ENCODE peak calls at places on chromosomes 6 and 20, in nine cellular contexts. One of them, this sample, is unnamed.

GRCh38 chr6:20252311-20252710 is 40.0 kb upstream of the MBOAT1 start:
- DNase-seq in cardiac fibroblast: no peak
- DNase-seq in WTC11: no peak
- DNase-seq in mammary epithelial cell: no peak
- DNase-seq in brain microvascular endothelial cell: no peak
- DNase-seq in neural crest cell: no peak
- DNase-seq in hepatocyte: no peak
- DNase-seq in CD8-positive, alpha-beta T cell: no peak
- DNase-seq in GM13977: no peak
- DNase-seq in this sample: no peak

GRCh38 chr6:52233975-52234823 is 10.1 kb downstream of the IL17F start:
- DNase-seq in brain microvascular endothelial cell: peak; percentile 69
- DNase-seq in cardiac fibroblast: peak; percentile 52
- DNase-seq in hepatocyte: peak; percentile 79
- DNase-seq in CD8-positive, alpha-beta T cell: no peak
- DNase-seq in mammary epithelial cell: peak; percentile 75
- DNase-seq in neural crest cell: peak; percentile 29
- DNase-seq in GM13977: peak; percentile 49
- DNase-seq in WTC11: peak; percentile 50
- DNase-seq in this sample: peak; percentile 81

GRCh38 chr6:35014786-35015185 is 125.7 kb downstream of the ANKS1A start:
- DNase-seq in brain microvascular endothelial cell: no peak
- DNase-seq in neural crest cell: no peak
- DNase-seq in cardiac fibroblast: peak; percentile 64
- DNase-seq in GM13977: no peak
- DNase-seq in CD8-positive, alpha-beta T cell: no peak
- DNase-seq in WTC11: no peak
- DNase-seq in hepatocyte: no peak
- DNase-seq in mammary epithelial cell: peak; percentile 80
- DNase-seq in this sample: peak; percentile 61

GRCh38 chr6:18264338-18265098 is at the start of gene DEK:
- DNase-seq in mammary epithelial cell: peak; percentile 74
- DNase-seq in CD8-positive, alpha-beta T cell: peak; percentile 85
- DNase-seq in hepatocyte: peak; percentile 93
- DNase-seq in cardiac fibroblast: peak; percentile 83
- DNase-seq in GM13977: peak; percentile 84
- DNase-seq in neural crest cell: peak; percentile 76
- DNase-seq in WTC11: peak; percentile 87
- DNase-seq in brain microvascular endothelial cell: peak; percentile 74
- DNase-seq in this sample: peak; percentile 78

GRCh38 chr6:53926505-53926904 is 131.7 kb downstream of the LRRC1 start:
- DNase-seq in hepatocyte: no peak
- DNase-seq in mammary epithelial cell: peak; percentile 40
- DNase-seq in neural crest cell: no peak
- DNase-seq in GM13977: no peak
- DNase-seq in brain microvascular endothelial cell: peak; percentile 53
- DNase-seq in CD8-positive, alpha-beta T cell: no peak
- DNase-seq in cardiac fibroblast: peak; percentile 69
- DNase-seq in WTC11: no peak
- DNase-seq in this sample: peak; percentile 33

GRCh38 chr6:63804381-63804956 is 168.9 kb downstream of the PHF3 start:
- DNase-seq in cardiac fibroblast: peak; percentile 97
- DNase-seq in WTC11: no peak
- DNase-seq in hepatocyte: no peak
- DNase-seq in brain microvascular endothelial cell: peak; percentile 90
- DNase-seq in mammary epithelial cell: peak; percentile 86
- DNase-seq in CD8-positive, alpha-beta T cell: no peak
- DNase-seq in GM13977: no peak
- DNase-seq in neural crest cell: no peak
- DNase-seq in this sample: peak; percentile 88

GRCh38 chr20:38275815-38276550 is 15.4 kb upstream of the KIAA1755 start:
- DNase-seq in cardiac fibroblast: peak; percentile 96
- DNase-seq in mammary epithelial cell: peak; percentile 83
- DNase-seq in hepatocyte: no peak
- DNase-seq in WTC11: no peak
- DNase-seq in brain microvascular endothelial cell: peak; percentile 94
- DNase-seq in GM13977: no peak
- DNase-seq in neural crest cell: no peak
- DNase-seq in CD8-positive, alpha-beta T cell: no peak
- DNase-seq in this sample: peak; percentile 91

GRCh38 chr6:169847141-169847674 is 95.8 kb downstream of the ERMARD start:
- DNase-seq in WTC11: no peak
- DNase-seq in neural crest cell: no peak
- DNase-seq in CD8-positive, alpha-beta T cell: no peak
- DNase-seq in brain microvascular endothelial cell: no peak
- DNase-seq in mammary epithelial cell: no peak
- DNase-seq in cardiac fibroblast: no peak
- DNase-seq in GM13977: no peak
- DNase-seq in hepatocyte: no peak
- DNase-seq in this sample: no peak

GRCh38 chr6:69007781-69008180 is 372.7 kb downstream of the ADGRB3 start:
- DNase-seq in cardiac fibroblast: no peak
- DNase-seq in CD8-positive, alpha-beta T cell: no peak
- DNase-seq in hepatocyte: no peak
- DNase-seq in neural crest cell: no peak
- DNase-seq in brain microvascular endothelial cell: no peak
- DNase-seq in WTC11: no peak
- DNase-seq in GM13977: no peak
- DNase-seq in mammary epithelial cell: no peak
- DNase-seq in this sample: no peak

GRCh38 chr20:48465271-48465670 is 362.5 kb downstream of the PREX1 start:
- DNase-seq in cardiac fibroblast: no peak
- DNase-seq in GM13977: no peak
- DNase-seq in neural crest cell: no peak
- DNase-seq in hepatocyte: no peak
- DNase-seq in brain microvascular endothelial cell: no peak
- DNase-seq in mammary epithelial cell: no peak
- DNase-seq in CD8-positive, alpha-beta T cell: no peak
- DNase-seq in WTC11: no peak
- DNase-seq in this sample: no peak

DNA sequence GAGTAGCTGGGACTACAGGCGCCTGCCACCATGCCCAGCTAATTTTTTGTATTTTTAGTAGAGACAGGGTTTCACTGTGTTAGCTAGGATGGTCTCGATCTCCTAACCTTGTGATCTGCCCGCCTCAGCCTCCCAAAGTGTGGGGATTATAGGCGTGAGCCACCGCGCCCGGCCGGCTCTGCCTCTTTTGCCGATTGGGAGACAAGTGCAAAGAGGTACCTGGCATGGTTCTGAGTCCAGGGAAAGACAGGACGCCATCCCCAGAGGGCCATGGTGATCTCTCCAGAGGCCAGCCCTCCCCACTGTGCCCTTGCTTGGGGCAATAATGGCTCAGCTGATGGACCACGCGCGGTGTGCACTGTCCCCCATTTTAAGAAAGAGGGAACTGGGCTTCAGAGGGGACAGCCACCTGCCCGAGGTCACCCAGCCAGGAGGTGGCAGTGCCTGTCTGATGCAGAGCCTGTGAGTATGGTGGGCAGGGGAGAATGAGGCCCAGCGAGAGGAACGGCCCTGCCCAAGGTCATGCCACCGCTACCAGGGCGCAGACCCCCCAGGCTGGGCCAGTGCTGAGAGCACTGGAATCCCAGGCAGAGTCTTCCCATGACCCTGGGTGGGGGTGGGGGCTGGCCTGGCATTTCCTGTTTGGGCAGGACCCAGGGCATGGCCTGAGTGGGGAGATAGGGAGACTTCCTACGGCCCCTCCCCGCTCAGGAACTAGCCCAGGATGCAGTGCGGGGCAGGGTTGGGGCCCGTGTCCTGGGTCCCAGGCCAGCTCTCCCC is 61.0 kb downstream of the SNAI1 start:
- DNase-seq in cardiac fibroblast: no peak
- DNase-seq in brain microvascular endothelial cell: no peak
- DNase-seq in WTC11: no peak
- DNase-seq in mammary epithelial cell: no peak
- DNase-seq in neural crest cell: no peak
- DNase-seq in GM13977: no peak
- DNase-seq in hepatocyte: no peak
- DNase-seq in CD8-positive, alpha-beta T cell: no peak
- DNase-seq in this sample: no peak
- TF ChIP-seq CTCF in cardiac fibroblast: no peak
- TF ChIP-seq CTCF in brain microvascular endothelial cell: no peak
- TF ChIP-seq CTCF in WTC11: no peak
- TF ChIP-seq CTCF in mammary epithelial cell: no peak
- TF ChIP-seq CTCF in neural crest cell: no peak
- TF ChIP-seq CTCF in GM13977: no peak
- TF ChIP-seq CTCF in hepatocyte: no peak
- TF ChIP-seq CTCF in CD8-positive, alpha-beta T cell: no peak
- TF ChIP-seq CTCF in this sample: no peak

GRCh38 chr6:30640481-30640880 is 6.5 kb upstream of the C6orf136 start:
- DNase-seq in WTC11: no peak
- DNase-seq in mammary epithelial cell: no peak
- DNase-seq in brain microvascular endothelial cell: no peak
- DNase-seq in hepatocyte: no peak
- DNase-seq in cardiac fibroblast: no peak
- DNase-seq in CD8-positive, alpha-beta T cell: no peak
- DNase-seq in GM13977: no peak
- DNase-seq in neural crest cell: no peak
- DNase-seq in this sample: no peak
- TF ChIP-seq CTCF in WTC11: no peak
- TF ChIP-seq CTCF in mammary epithelial cell: peak; percentile 2
- TF ChIP-seq CTCF in brain microvascular endothelial cell: no peak
- TF ChIP-seq CTCF in hepatocyte: no peak
- TF ChIP-seq CTCF in cardiac fibroblast: no peak
- TF ChIP-seq CTCF in CD8-positive, alpha-beta T cell: no peak
- TF ChIP-seq CTCF in GM13977: no peak
- TF ChIP-seq CTCF in neural crest cell: no peak
- TF ChIP-seq CTCF in this sample: peak; percentile 19

DNA sequence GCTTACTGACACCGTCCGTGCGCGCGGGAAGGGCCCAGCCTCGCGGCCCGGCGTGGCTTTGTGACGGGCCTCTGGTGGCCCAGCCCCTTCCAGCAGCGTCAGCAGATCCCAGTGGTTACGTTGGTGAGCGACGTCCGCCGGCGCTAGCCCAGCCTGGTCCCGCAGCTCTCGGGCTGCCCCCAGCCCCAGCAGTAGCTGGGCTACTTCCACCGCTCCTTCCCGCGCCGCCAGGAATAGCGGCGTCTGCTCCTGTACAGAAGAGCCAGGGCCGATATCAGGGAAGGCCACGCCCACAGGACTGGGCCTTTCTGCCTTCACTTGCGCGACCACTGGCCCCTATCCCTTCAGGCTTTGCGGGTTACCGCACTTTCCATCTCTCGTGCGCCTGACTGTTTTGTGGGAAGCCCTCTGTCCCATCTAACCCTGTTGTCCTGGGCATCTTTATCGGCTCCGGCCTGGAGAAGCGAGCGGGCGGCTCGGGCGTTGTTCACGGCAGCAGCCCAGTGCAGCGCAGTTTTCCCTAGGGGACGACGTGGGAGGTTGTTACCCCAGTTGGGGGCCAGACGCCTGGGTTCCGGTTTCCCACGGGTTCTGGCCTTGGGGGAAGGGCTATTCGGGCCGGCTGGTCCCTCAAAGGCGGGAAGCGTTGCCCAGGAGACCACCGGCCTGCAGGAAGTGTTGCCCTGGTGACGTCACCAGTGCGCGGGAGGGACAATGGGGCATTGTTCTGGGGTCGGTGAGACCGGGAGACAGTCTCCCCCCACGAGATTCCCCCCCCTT is 3.6 kb upstream of the GPSM3 start:
- DNase-seq in WTC11: peak; percentile 90
- DNase-seq in brain microvascular endothelial cell: peak; percentile 91
- DNase-seq in cardiac fibroblast: peak; percentile 95
- DNase-seq in CD8-positive, alpha-beta T cell: peak; percentile 76
- DNase-seq in GM13977: peak; percentile 97
- DNase-seq in neural crest cell: peak; percentile 85
- DNase-seq in hepatocyte: peak; percentile 91
- DNase-seq in mammary epithelial cell: peak; percentile 79
- DNase-seq in this sample: peak; percentile 51
- TF ChIP-seq CTCF in WTC11: no peak
- TF ChIP-seq CTCF in brain microvascular endothelial cell: no peak
- TF ChIP-seq CTCF in cardiac fibroblast: no peak
- TF ChIP-seq CTCF in CD8-positive, alpha-beta T cell: no peak
- TF ChIP-seq CTCF in GM13977: no peak
- TF ChIP-seq CTCF in neural crest cell: no peak
- TF ChIP-seq CTCF in hepatocyte: no peak
- TF ChIP-seq CTCF in mammary epithelial cell: no peak
- TF ChIP-seq CTCF in this sample: peak; percentile 21

GRCh38 chr20:1961374-1961773 is 32.5 kb downstream of the PDYN start:
- DNase-seq in neural crest cell: no peak
- DNase-seq in cardiac fibroblast: no peak
- DNase-seq in CD8-positive, alpha-beta T cell: no peak
- DNase-seq in mammary epithelial cell: no peak
- DNase-seq in WTC11: no peak
- DNase-seq in brain microvascular endothelial cell: no peak
- DNase-seq in GM13977: no peak
- DNase-seq in hepatocyte: no peak
- DNase-seq in this sample: no peak

GRCh38 chr20:1965520-1966278 is 28.2 kb downstream of the PDYN start:
- DNase-seq in brain microvascular endothelial cell: peak; percentile 46
- DNase-seq in CD8-positive, alpha-beta T cell: peak; percentile 84
- DNase-seq in hepatocyte: peak; percentile 87
- DNase-seq in GM13977: peak; percentile 83
- DNase-seq in cardiac fibroblast: peak; percentile 72
- DNase-seq in mammary epithelial cell: peak; percentile 37
- DNase-seq in WTC11: peak; percentile 89
- DNase-seq in neural crest cell: peak; percentile 83
- DNase-seq in this sample: peak; percentile 39

GRCh38 chr20:1968958-1969357 is 24.9 kb downstream of the PDYN start:
- DNase-seq in CD8-positive, alpha-beta T cell: no peak
- DNase-seq in GM13977: no peak
- DNase-seq in neural crest cell: no peak
- DNase-seq in WTC11: no peak
- DNase-seq in hepatocyte: no peak
- DNase-seq in brain microvascular endothelial cell: no peak
- DNase-seq in cardiac fibroblast: no peak
- DNase-seq in mammary epithelial cell: no peak
- DNase-seq in this sample: no peak

GRCh38 chr20:1964061-1964460 is 29.8 kb downstream of the PDYN start:
- DNase-seq in WTC11: no peak
- DNase-seq in hepatocyte: no peak
- DNase-seq in mammary epithelial cell: no peak
- DNase-seq in neural crest cell: no peak
- DNase-seq in CD8-positive, alpha-beta T cell: no peak
- DNase-seq in GM13977: no peak
- DNase-seq in cardiac fibroblast: no peak
- DNase-seq in brain microvascular endothelial cell: no peak
- DNase-seq in this sample: no peak

DNA sequence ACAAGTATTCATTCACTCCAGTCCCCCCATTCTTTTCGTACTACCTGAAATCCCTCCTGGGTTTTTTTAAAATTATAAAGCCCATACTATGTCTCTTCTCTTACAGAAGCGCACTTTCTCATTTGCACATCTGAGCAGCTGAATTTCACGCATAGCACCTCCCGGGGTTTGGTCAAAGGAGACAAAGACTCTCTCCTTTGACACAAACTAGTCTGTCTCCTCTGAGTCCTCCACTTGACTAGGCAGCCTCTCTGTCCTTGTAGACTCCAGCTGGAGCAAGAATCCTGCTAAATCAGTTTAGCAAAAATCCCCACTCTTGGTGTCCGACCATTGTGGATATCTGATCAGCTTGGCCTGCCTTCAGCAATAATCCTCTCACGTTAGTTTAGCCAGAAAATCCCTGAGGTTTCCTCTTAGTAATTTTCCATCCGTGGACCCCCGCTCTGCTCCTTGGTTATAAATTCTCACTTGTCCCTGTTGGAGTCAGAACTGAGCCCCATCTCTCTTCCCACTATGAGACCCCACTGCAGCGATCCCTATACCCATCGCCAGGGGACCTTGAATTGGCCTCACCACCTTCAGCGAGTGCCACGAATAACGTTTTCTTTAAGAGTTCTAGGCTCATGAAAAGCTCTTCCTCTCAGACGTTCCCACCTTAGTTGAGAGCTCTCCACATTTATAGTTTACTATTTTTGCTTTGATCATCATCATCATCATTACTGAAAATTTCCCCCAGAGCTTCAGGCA is 29.0 kb downstream of the PDYN start:
- DNase-seq in mammary epithelial cell: no peak
- DNase-seq in GM13977: no peak
- DNase-seq in hepatocyte: peak; percentile 21
- DNase-seq in cardiac fibroblast: no peak
- DNase-seq in CD8-positive, alpha-beta T cell: no peak
- DNase-seq in neural crest cell: no peak
- DNase-seq in WTC11: no peak
- DNase-seq in brain microvascular endothelial cell: no peak
- DNase-seq in this sample: no peak
- TF ChIP-seq CTCF in mammary epithelial cell: no peak
- TF ChIP-seq CTCF in GM13977: no peak
- TF ChIP-seq CTCF in hepatocyte: no peak
- TF ChIP-seq CTCF in cardiac fibroblast: peak; percentile 39
- TF ChIP-seq CTCF in CD8-positive, alpha-beta T cell: no peak
- TF ChIP-seq CTCF in neural crest cell: no peak
- TF ChIP-seq CTCF in WTC11: no peak
- TF ChIP-seq CTCF in brain microvascular endothelial cell: peak; percentile 36
- TF ChIP-seq CTCF in this sample: no peak

This sample was measured in HFFc6.